ENCODE peak calls at places on chromosomes 11 and 22, in six cellular contexts. H is ovary, R is cardiac muscle cell, T is esophagus muscularis mucosa, V is tibial nerve, Z is OCI-LY7. I is an unnamed sample.

GRCh38 chr11:65429724-65430405 is 7.3 kb downstream of the NEAT1 start:
- DNase-seq in H (peak; percentile 82), R (no peak), T (no peak), V (peak; percentile 57), Z (peak; percentile 70), I (no peak)

GRCh38 chr22:18023509-18024275 is 669 bp downstream of the MICAL3 start:
- DNase-seq in H (peak; percentile 85), R (peak; percentile 86), T (no peak), V (peak; percentile 75), Z (peak; percentile 67), I (peak; percentile 76)

GRCh38 chr11:61163714-61164609 is 2.7 kb upstream of the VPS37C start:
- DNase-seq in H (no peak), R (no peak), T (no peak), V (no peak), Z (no peak), I (no peak)

GRCh38 chr22:38097557-38098409 is 12.7 kb downstream of the BAIAP2L2 start:
- DNase-seq in H (no peak), R (peak; percentile 40), T (no peak), V (no peak), Z (no peak), I (peak; percentile 87)

GRCh38 chr11:132245558-132246385 is 875.4 kb downstream of the NTM start:
- DNase-seq in H (no peak), R (no peak), T (no peak), V (no peak), Z (no peak), I (no peak)

GRCh38 chr11:46281374-46281831 is 3.9 kb downstream of the CREB3L1 start:
- DNase-seq in H (peak; percentile 55), R (no peak), T (no peak), V (no peak), Z (no peak), I (no peak)

GRCh38 chr11:111718436-111719325 is 47.5 kb downstream of the PPP2R1B start:
- DNase-seq in H (no peak), R (no peak), T (no peak), V (no peak), Z (no peak), I (no peak)

GRCh38 chr22:39234867-39235687 is 9.7 kb downstream of the PDGFB start:
- DNase-seq in H (no peak), R (no peak), T (no peak), V (no peak), Z (no peak), I (no peak)

GRCh38 chr22:26673485-26673884 is 16.1 kb downstream of the MIAT start:
- DNase-seq in H (no peak), R (no peak), T (no peak), V (no peak), Z (no peak), I (no peak)

GRCh38 chr11:100151944-100152343 is 535.1 kb upstream of the ARHGAP42 start:
- DNase-seq in H (no peak), R (no peak), T (no peak), V (no peak), Z (no peak), I (no peak)

GRCh38 chr11:70184396-70184795 is 18.7 kb upstream of the FADD start:
- DNase-seq in H (no peak), R (no peak), T (no peak), V (no peak), Z (no peak), I (no peak)

GRCh38 chr11:118757881-118758399 is 33.0 kb downstream of the DDX6 start:
- DNase-seq in H (no peak), R (no peak), T (no peak), V (no peak), Z (no peak), I (no peak)

GRCh38 chr11:14520086-14520901 is at the start of gene PSMA1:
- DNase-seq in H (peak; percentile 93), R (peak; percentile 97), T (peak; percentile 98), V (peak; percentile 91), Z (peak; percentile 94), I (peak; percentile 92)

GRCh38 chr11:24963879-24964278 is 467.0 kb downstream of the LUZP2 start:
- DNase-seq in H (no peak), R (no peak), T (no peak), V (no peak), Z (no peak), I (no peak)

GRCh38 chr11:12088047-12088481 is 22.3 kb upstream of the MICAL2 start:
- DNase-seq in H (no peak), R (peak; percentile 73), T (no peak), V (no peak), Z (no peak), I (no peak)

GRCh38 chr11:112453601-112454577 is 193.2 kb upstream of the PLET1 start:
- DNase-seq in H (peak; percentile 38), R (no peak), T (no peak), V (no peak), Z (peak; percentile 17), I (peak; percentile 68)

GRCh38 chr22:43988116-43988817 is 33.0 kb downstream of the SAMM50 start:
- DNase-seq in H (no peak), R (no peak), T (no peak), V (no peak), Z (no peak), I (no peak)

GRCh38 chr11:27012254-27012921 is 18.5 kb downstream of the FIBIN start:
- DNase-seq in H (no peak), R (peak; percentile 14), T (no peak), V (no peak), Z (no peak), I (no peak)

GRCh38 chr11:68775951-68776388 is 24.6 kb upstream of the TESMIN start:
- DNase-seq in H (no peak), R (no peak), T (no peak), V (no peak), Z (no peak), I (no peak)

GRCh38 chr11:67410984-67411784 is 4.3 kb upstream of the CARNS1 start:
- DNase-seq in H (no peak), R (no peak), T (no peak), V (no peak), Z (no peak), I (no peak)

GRCh38 chr11:120068114-120068573 is 69.8 kb downstream of the TRIM29 start:
- DNase-seq in H (no peak), R (no peak), T (no peak), V (no peak), Z (no peak), I (no peak)

GRCh38 chr11:18352581-18352980 is 30.2 kb downstream of the GTF2H1 start:
- DNase-seq in H (no peak), R (no peak), T (no peak), V (no peak), Z (no peak), I (no peak)

GRCh38 chr11:69321877-69322350 is 28.0 kb downstream of the MYEOV start:
- DNase-seq in H (no peak), R (no peak), T (no peak), V (no peak), Z (no peak), I (no peak)

GRCh38 chr22:31173386-31174145 is 13.6 kb downstream of the RNF185 start:
- DNase-seq in H (no peak), R (no peak), T (no peak), V (no peak), Z (no peak), I (no peak)

GRCh38 chr22:35629406-35630234 is 12.5 kb upstream of the MB start:
- DNase-seq in H (peak; percentile 85), R (peak; percentile 37), T (peak; percentile 94), V (peak; percentile 78), Z (peak; percentile 34), I (no peak)

GRCh38 chr22:49964136-49964492 is 3.5 kb downstream of the PIM3 start:
- DNase-seq in H (no peak), R (no peak), T (no peak), V (no peak), Z (no peak), I (no peak)

GRCh38 chr22:21926728-21927127 is 25.9 kb downstream of the PPM1F start:
- DNase-seq in H (no peak), R (no peak), T (no peak), V (no peak), Z (no peak), I (no peak)

GRCh38 chr11:17013548-17014320 is 480 bp downstream of the PLEKHA7 start:
- DNase-seq in H (peak; percentile 47), R (peak; percentile 41), T (no peak), V (no peak), Z (no peak), I (peak; percentile 29)

GRCh38 chr11:1356007-1356435 is 33.7 kb upstream of the BRSK2 start:
- DNase-seq in H (no peak), R (no peak), T (no peak), V (no peak), Z (no peak), I (no peak)

GRCh38 chr22:18118345-18118915 is 7.8 kb downstream of the TUBA8 start:
- DNase-seq in H (no peak), R (no peak), T (no peak), V (no peak), Z (no peak), I (no peak)

GRCh38 chr11:133929401-133930052 is 27.2 kb downstream of the IGSF9B start:
- DNase-seq in H (no peak), R (no peak), T (no peak), V (no peak), Z (no peak), I (no peak)

GRCh38 chr22:46688949-46689348 is 49.1 kb downstream of the CERK start:
- DNase-seq in H (no peak), R (no peak), T (no peak), V (no peak), Z (no peak), I (no peak)

GRCh38 chr11:86676533-86677154 is 4.2 kb upstream of the ME3 start:
- DNase-seq in H (no peak), R (peak; percentile 15), T (no peak), V (no peak), Z (peak; percentile 3), I (no peak)
- TF ChIP-seq CTCF in H (no peak), R (peak; percentile 27), T (peak; percentile 28), V (no peak), Z (peak; percentile 59), I (peak; percentile 38)

DNA sequence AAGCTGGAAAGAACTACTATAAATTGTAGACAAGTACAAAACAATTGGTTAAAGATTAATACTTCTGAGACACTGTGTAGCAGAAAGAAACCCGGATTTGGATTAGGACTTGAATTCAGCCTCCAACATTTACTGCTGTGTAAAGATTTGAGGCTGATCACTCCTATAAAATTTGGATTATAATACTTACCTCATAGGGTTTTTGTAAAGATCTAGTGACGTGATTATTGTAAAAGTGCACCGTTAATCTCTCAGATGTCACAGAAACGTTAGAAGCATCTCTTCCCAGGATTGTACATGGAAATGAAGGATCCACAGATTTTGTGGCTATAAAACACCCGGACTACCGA is 323 bp upstream of the HIKESHI start:
- DNase-seq in H (no peak), R (no peak), T (no peak), V (no peak), Z (no peak), I (no peak)
- TF ChIP-seq CTCF in H (no peak), R (no peak), T (no peak), V (no peak), Z (no peak), I (no peak)

GRCh38 chr22:33756508-33756949 is 163.7 kb downstream of the LARGE1 start:
- DNase-seq in H (no peak), R (peak; percentile 21), T (no peak), V (no peak), Z (peak; percentile 47), I (no peak)
- TF ChIP-seq CTCF in H (no peak), R (no peak), T (no peak), V (no peak), Z (peak; percentile 59), I (no peak)

GRCh38 chr11:31706357-31706756 is 104.8 kb downstream of the PAX6 start:
- DNase-seq in H (no peak), R (no peak), T (no peak), V (no peak), Z (no peak), I (no peak)

GRCh38 chr11:31714840-31715239 is 96.3 kb downstream of the PAX6 start:
- DNase-seq in H (no peak), R (no peak), T (no peak), V (no peak), Z (no peak), I (no peak)

GRCh38 chr11:31711137-31711536 is 100.0 kb downstream of the PAX6 start:
- DNase-seq in H (no peak), R (no peak), T (no peak), V (no peak), Z (no peak), I (no peak)
- TF ChIP-seq CTCF in H (no peak), R (no peak), T (no peak), V (no peak), Z (no peak), I (no peak)

I was measured in glutamatergic neuron.